ENCODE peak calls at places on chromosomes 5 and 9, in nine cellular contexts. F is hypothalamus, Y is HFF-Myc, P is Kasumi-1, H is omental fat pad, D is amniotic stem cell, A is nucleus accumbens, E is thyroid gland, T is natural killer cell. I is an unnamed sample.

GRCh38 chr5:9513825-9514224 is 32.0 kb downstream of the SEMA5A start:
- DNase-seq in F (no peak), Y (no peak), P (no peak), H (no peak), D (no peak), A (no peak), E (no peak), T (no peak), I (no peak)

GRCh38 chr5:32261198-32261597 is 51.5 kb downstream of the MTMR12 start:
- DNase-seq in F (no peak), Y (no peak), P (no peak), H (no peak), D (no peak), A (no peak), E (no peak), T (no peak), I (no peak)

GRCh38 chr9:134057751-134058701 is 9.8 kb downstream of the BRD3 start:
- DNase-seq in F (no peak), Y (no peak), P (no peak), H (no peak), D (no peak), A (no peak), E (peak), T (no peak), I (no peak)

GRCh38 chr9:97900738-97901565 is 21.3 kb downstream of the TRMO start:
- DNase-seq in F (no peak), Y (no peak), P (peak), H (no peak), D (no peak), A (no peak), E (peak), T (no peak), I (no peak)

GRCh38 chr9:32431940-32432555 is 47.6 kb downstream of the ACO1 start:
- DNase-seq in F (no peak), Y (peak), P (no peak), H (no peak), D (no peak), A (no peak), E (peak), T (no peak), I (no peak)

GRCh38 chr9:107693620-107694326 is 204.2 kb upstream of the KLF4 start:
- DNase-seq in F (no peak), Y (no peak), P (no peak), H (no peak), D (no peak), A (no peak), E (no peak), T (no peak), I (no peak)

GRCh38 chr5:75034137-75034739 is 18.1 kb downstream of the GCNT4 start:
- DNase-seq in F (no peak), Y (no peak), P (no peak), H (no peak), D (no peak), A (no peak), E (no peak), T (no peak), I (no peak)

GRCh38 chr9:89177401-89178161 is 1.0 kb downstream of the SHC3 start:
- DNase-seq in F (no peak), Y (no peak), P (no peak), H (no peak), D (no peak), A (peak), E (peak), T (no peak), I (no peak)

GRCh38 chr5:96884995-96885394 is 8.7 kb downstream of the ERAP2 start:
- DNase-seq in F (no peak), Y (no peak), P (no peak), H (no peak), D (no peak), A (no peak), E (no peak), T (no peak), I (no peak)

GRCh38 chr5:17151686-17152085 is 65.7 kb upstream of the BASP1 start:
- DNase-seq in F (no peak), Y (no peak), P (no peak), H (no peak), D (no peak), A (no peak), E (no peak), T (no peak), I (no peak)

GRCh38 chr9:127943746-127944145 is 6.1 kb upstream of the DPM2 start:
- DNase-seq in F (peak), Y (no peak), P (peak), H (peak), D (no peak), A (peak), E (peak), T (peak), I (peak)